ENCODE peak calls at places on chromosomes 7 and 10, in ten cellular contexts. U is HFFc6; I is GM03348; S is IMR-90; R is GM23248; Y is stimulated activated CD4-positive, alpha-beta T cell treated with anti-CD3 and anti-CD28 coated beads, Interleukin-1b, Interleukin-23, amount 100 ng/mL, for 48 hours; G is EH; B is Caco-2; H is NCI-H1417; W is HT1080. F is an unnamed sample.

GRCh38 chr10:102419561-102420442 is 834 bp upstream of the FBXL15 start:
- DNase-seq in G (peak; percentile 38), H (peak; percentile 88), R (peak; percentile 46), W (no peak), Y (peak; percentile 69), B (peak; percentile 77), I (peak; percentile 79), S (no peak), U (no peak), F (peak; percentile 69)

GRCh38 chr7:30146127-30146612 is 11.4 kb downstream of the MTURN start:
- DNase-seq in R (no peak), I (no peak), B (no peak), Y (no peak), W (peak; percentile 53), S (no peak), U (no peak), H (peak; percentile 86), G (no peak), F (no peak)

GRCh38 chr7:132090444-132090843 is 485.8 kb downstream of the PLXNA4 start:
- DNase-seq in G (no peak), I (no peak), S (no peak), R (no peak), H (no peak), W (peak; percentile 39), U (no peak), Y (no peak), B (no peak), F (no peak)

GRCh38 chr10:72425133-72425532 is 70.4 kb upstream of the DNAJB12 start:
- DNase-seq in R (no peak), H (no peak), I (no peak), U (no peak), S (no peak), B (no peak), Y (no peak), W (no peak), G (no peak), F (no peak)

GRCh38 chr10:50385610-50386009 is 134.3 kb upstream of the ASAH2 start:
- DNase-seq in S (no peak), U (no peak), Y (no peak), H (no peak), B (no peak), G (peak; percentile 35), R (peak; percentile 24), I (no peak), W (no peak), F (no peak)

GRCh38 chr10:75546004-75546403 is 114.6 kb downstream of the LRMDA start:
- DNase-seq in U (no peak), R (no peak), H (no peak), Y (no peak), B (no peak), W (no peak), S (no peak), G (no peak), I (no peak), F (no peak)

GRCh38 chr10:33265621-33266020 is 68.8 kb downstream of the NRP1 start:
- DNase-seq in S (no peak), W (no peak), U (no peak), G (no peak), B (no peak), I (no peak), R (no peak), Y (peak; percentile 63), H (no peak), F (no peak)

GRCh38 chr10:96025566-96025965 is 17.8 kb upstream of the CCNJ start:
- DNase-seq in U (no peak), I (peak; percentile 8), G (peak; percentile 13), R (peak; percentile 27), Y (peak; percentile 9), H (peak; percentile 0), B (peak; percentile 58), S (peak; percentile 6), W (peak; percentile 30), F (peak; percentile 46)

GRCh38 chr7:15313361-15313760 is 248.5 kb downstream of the AGMO start:
- DNase-seq in B (no peak), Y (no peak), S (peak; percentile 1), I (no peak), G (no peak), H (no peak), W (no peak), U (no peak), R (no peak), F (no peak)

GRCh38 chr7:22154130-22154529 is 202.8 kb downstream of the RAPGEF5 start:
- DNase-seq in B (no peak), G (no peak), S (no peak), H (no peak), R (no peak), Y (no peak), W (no peak), I (no peak), U (no peak), F (no peak)